ENCODE peak calls at places on chromosomes 5 and 9, in eight cellular contexts. Y, D, S, O, A, C, T and G are unnamed samples.

GRCh38 chr5:179288809-179289185 is 56.5 kb downstream of the ADAMTS2 start:
- DNase-seq in S (no peak), O (no peak), C (no peak), D (no peak), A (no peak), Y (no peak), T (no peak), G (no peak)

GRCh38 chr5:67561145-67561932 is 364.7 kb upstream of the CD180 start:
- DNase-seq in C (peak), A (no peak), Y (no peak), S (no peak), D (no peak), T (no peak), O (no peak), G (no peak)

GRCh38 chr5:96198673-96199072 is 234.4 kb downstream of the PCSK1 start:
- DNase-seq in Y (peak), C (no peak), O (no peak), S (no peak), T (no peak), D (no peak), A (no peak), G (no peak)

GRCh38 chr5:172789687-172790495 is 18.9 kb upstream of the DUSP1 start:
- DNase-seq in S (peak), T (no peak), A (no peak), Y (no peak), C (no peak), D (no peak), O (no peak), G (peak)

GRCh38 chr5:175131432-175131831 is 312.6 kb downstream of the DRD1 start:
- DNase-seq in S (no peak), O (no peak), T (peak), Y (no peak), D (no peak), A (no peak), C (no peak), G (no peak)

GRCh38 chr9:34796924-34797323 is 87.0 kb upstream of the CCL21 start:
- DNase-seq in D (no peak), O (no peak), Y (no peak), S (peak), T (peak), A (no peak), C (no peak), G (no peak)

GRCh38 chr9:95903398-95903797 is 27.9 kb downstream of the ERCC6L2 start:
- DNase-seq in T (no peak), O (no peak), S (no peak), D (no peak), C (no peak), Y (no peak), A (no peak), G (no peak)

GRCh38 chr5:38257236-38258036 is 923 bp upstream of the EGFLAM start:
- DNase-seq in C (no peak), S (peak), A (no peak), T (peak), D (no peak), O (no peak), Y (no peak), G (no peak)

GRCh38 chr5:172642511-172642910 is 1.4 kb downstream of the NEURL1B start:
- DNase-seq in S (no peak), Y (no peak), C (no peak), A (no peak), T (no peak), D (no peak), O (no peak), G (peak)

GRCh38 chr9:98427491-98427890 is 172.0 kb upstream of the TBC1D2 start:
- DNase-seq in S (no peak), T (no peak), A (no peak), O (no peak), C (no peak), Y (peak), D (no peak), G (peak)

GRCh38 chr5:145176041-145176440 is 659.1 kb downstream of the PRELID2 start:
- DNase-seq in T (no peak), D (no peak), S (no peak), C (no peak), Y (no peak), A (no peak), O (no peak), G (no peak)

DNA sequence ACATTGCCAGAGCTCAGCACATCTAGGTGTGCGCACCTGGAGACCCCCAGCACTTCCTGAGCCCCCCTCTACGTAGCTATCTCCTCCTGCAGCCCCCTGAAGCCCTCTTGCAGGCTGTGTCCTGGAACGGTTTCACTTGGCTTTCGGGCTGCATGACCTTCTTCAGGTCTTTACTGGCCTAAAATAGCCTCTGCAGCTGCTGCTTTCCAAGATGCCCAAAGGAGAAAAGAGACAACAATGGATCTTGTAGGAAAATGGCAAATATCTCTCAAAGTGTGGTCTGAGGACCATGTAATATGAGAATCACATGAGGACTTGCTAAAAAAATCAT is 6.6 kb upstream of the ERMP1 start:
- DNase-seq in A (no peak), C (no peak), S (no peak), Y (no peak), T (no peak), D (no peak), O (no peak), G (no peak)
- H3K27ac ChIP-seq in A (peak), C (no peak), S (no peak), Y (no peak), T (no peak), D (peak), O (peak), G (no peak)

GRCh38 chr9:136199391-136200288 is 5.3 kb downstream of the LHX3 start:
- DNase-seq in C (no peak), O (no peak), D (no peak), T (peak), A (no peak), Y (no peak), S (no peak), G (no peak)

GRCh38 chr9:136196465-136197371 is 8.2 kb downstream of the LHX3 start:
- DNase-seq in C (no peak), Y (no peak), A (peak), O (peak), D (no peak), S (no peak), T (peak), G (no peak)

GRCh38 chr9:136197372-136197875 is 7.5 kb downstream of the LHX3 start:
- DNase-seq in D (no peak), C (no peak), T (peak), O (no peak), Y (no peak), A (no peak), S (no peak), G (no peak)

GRCh38 chr9:136198605-136199083 is 6.3 kb downstream of the LHX3 start:
- DNase-seq in Y (no peak), T (peak), A (no peak), C (no peak), S (peak), O (no peak), D (no peak), G (peak)

DNA sequence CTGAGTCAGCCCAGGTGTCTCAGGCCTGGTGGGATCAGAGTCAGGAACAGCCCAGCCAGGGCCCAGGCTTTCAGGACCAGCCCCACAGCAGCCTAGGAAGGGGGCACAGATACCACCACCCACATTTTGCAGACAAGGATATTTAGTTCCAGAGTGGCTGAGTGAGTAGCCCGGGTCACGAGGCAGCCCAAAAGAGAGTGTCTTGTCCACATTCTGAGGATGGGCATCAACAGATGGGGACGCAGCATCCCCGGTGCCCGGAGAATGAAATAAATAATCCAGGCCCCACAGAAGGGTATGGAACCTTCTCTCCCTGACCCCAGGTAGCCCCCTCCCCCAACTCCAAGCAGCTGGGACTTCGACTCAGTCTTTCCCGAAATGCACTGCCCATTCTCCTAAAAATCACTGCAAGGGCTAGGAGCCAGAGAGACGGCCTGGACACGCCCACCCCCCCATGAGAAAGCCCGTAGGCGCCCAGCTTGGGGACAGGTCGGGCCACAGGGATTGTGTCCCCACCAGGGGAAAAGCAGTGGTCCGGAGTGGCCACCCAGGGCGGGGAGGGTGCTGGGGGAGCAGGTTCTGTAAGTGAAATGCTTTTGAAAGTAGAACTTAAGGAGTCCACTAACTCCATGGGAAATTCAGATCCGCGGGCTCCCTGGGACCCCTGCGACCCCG is 6.9 kb downstream of the LHX3 start:
- DNase-seq in O (no peak), S (no peak), A (no peak), D (no peak), Y (no peak), C (no peak), T (peak), G (no peak)
- TF ChIP-seq EZH2 in O (no peak), S (no peak), A (no peak), D (no peak), Y (peak), C (peak), T (no peak), G (peak)

GRCh38 chr5:149492781-149493180 is 58.5 kb downstream of the CSNK1A1 start:
- DNase-seq in D (no peak), O (no peak), Y (no peak), T (no peak), S (no peak), A (no peak), C (no peak), G (no peak)
- H3K27ac ChIP-seq in D (no peak), O (peak), Y (no peak), T (no peak), S (no peak), A (peak), C (no peak), G (no peak)

DNA sequence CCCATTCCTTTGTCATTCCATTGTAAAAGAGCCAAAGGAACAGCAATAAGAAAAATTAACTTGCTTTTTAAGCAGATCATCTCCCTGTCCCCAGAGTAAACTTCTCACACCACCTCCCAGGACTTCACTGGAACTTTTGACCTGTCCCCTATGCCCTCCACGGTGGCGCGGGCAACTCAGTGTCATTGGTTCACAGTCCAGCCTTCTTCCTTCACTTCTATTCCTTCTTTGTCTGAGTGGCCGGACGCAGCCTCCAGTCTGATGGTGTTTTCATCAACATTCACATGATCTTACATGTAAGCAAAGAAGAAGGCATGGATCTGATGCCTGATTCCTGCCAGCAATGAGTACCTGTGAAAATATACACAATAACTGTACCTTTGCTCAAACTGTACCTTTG is 32.4 kb downstream of the THBS4 start:
- DNase-seq in T (no peak), C (no peak), A (no peak), D (no peak), O (no peak), S (no peak), Y (no peak), G (no peak)
- TF ChIP-seq EZH2 in T (no peak), C (no peak), A (no peak), D (no peak), O (no peak), S (no peak), Y (no peak), G (no peak)

GRCh38 chr9:447230-448025 is 232.8 kb downstream of the DOCK8 start:
- DNase-seq in S (no peak), A (peak), D (peak), Y (peak), O (peak), T (no peak), C (no peak), G (peak)
- H3K27ac ChIP-seq in S (no peak), A (peak), D (no peak), Y (peak), O (peak), T (no peak), C (no peak), G (no peak)

GRCh38 chr9:93434056-93434455 is 17.4 kb upstream of the FAM120A start:
- DNase-seq in Y (no peak), A (no peak), C (no peak), S (no peak), D (no peak), O (no peak), T (no peak), G (no peak)
- TF ChIP-seq EZH2 in Y (no peak), A (no peak), C (no peak), S (no peak), D (no peak), O (no peak), T (no peak), G (no peak)

DNA sequence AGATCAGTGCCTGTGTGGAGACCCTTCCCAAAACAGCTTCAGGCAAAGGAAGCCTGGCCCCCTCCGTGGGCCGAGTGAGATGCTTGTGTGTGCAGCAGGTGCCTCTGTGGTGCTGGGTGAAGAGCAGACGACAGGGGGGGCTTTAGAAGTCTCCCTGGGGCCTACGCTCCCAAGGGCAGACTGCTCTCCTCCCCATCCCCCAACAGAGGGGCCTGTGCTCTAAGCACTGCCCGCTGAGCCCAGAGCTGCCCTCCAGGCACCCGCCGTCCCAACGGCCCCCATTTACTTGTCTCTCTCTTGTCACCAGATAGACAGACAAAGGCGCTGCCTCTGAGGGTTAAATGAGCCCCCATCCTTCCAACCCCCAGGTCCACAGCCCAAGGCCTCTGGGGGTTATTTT is 2.7 kb upstream of the LHX3 start:
- DNase-seq in T (no peak), A (no peak), O (no peak), S (no peak), Y (no peak), C (no peak), D (no peak), G (no peak)
- H3K27ac ChIP-seq in T (no peak), A (no peak), O (no peak), S (no peak), Y (no peak), C (no peak), D (no peak), G (no peak)